ENCODE peak calls at places on chromosomes 7 and 10, in six cellular contexts. W is lower leg skin, A is AG04449, U is kidney, F is ovary, O is HCT116. D is an unnamed sample.

GRCh38 chr7:159027091-159027802 is 117.4 kb downstream of the VIPR2 start:
- DNase-seq in W (peak), A (no peak), U (no peak), F (peak), O (no peak), D (peak)

GRCh38 chr7:151437163-151437553 is 2.8 kb downstream of the CRYGN start:
- DNase-seq in W (no peak), A (no peak), U (peak), F (peak), O (no peak), D (no peak)

GRCh38 chr10:113073549-113074189 is 123.6 kb downstream of the TCF7L2 start:
- DNase-seq in W (peak), A (no peak), U (peak), F (peak), O (peak), D (peak)

GRCh38 chr7:150404172-150404784 is 25.1 kb downstream of the ZNF775 start:
- DNase-seq in W (peak), A (no peak), U (peak), F (no peak), O (no peak), D (no peak)

GRCh38 chr10:16945566-16945965 is 128.3 kb upstream of the RSU1 start:
- DNase-seq in W (no peak), A (no peak), U (no peak), F (no peak), O (no peak), D (no peak)

GRCh38 chr7:133491846-133492652 is 239.2 kb downstream of the EXOC4 start:
- DNase-seq in W (no peak), A (no peak), U (no peak), F (no peak), O (no peak), D (no peak)

GRCh38 chr7:102321351-102322201 is 34.7 kb downstream of the SPDYE6 start:
- DNase-seq in W (peak), A (no peak), U (no peak), F (no peak), O (no peak), D (no peak)

GRCh38 chr10:102802920-102803534 is 34.2 kb downstream of the CYP17A1 start:
- DNase-seq in W (no peak), A (peak), U (no peak), F (peak), O (no peak), D (peak)

GRCh38 chr10:103333934-103334520 is 16.9 kb downstream of the PCGF6 start:
- DNase-seq in W (no peak), A (no peak), U (no peak), F (no peak), O (peak), D (no peak)

GRCh38 chr10:76281704-76282103 is 850.3 kb downstream of the LRMDA start:
- DNase-seq in W (no peak), A (no peak), U (no peak), F (no peak), O (no peak), D (no peak)

GRCh38 chr7:71604818-71605414 is 473.0 kb downstream of the GALNT17 start:
- DNase-seq in W (no peak), A (no peak), U (no peak), F (no peak), O (no peak), D (no peak)

GRCh38 chr7:32536585-32536984 is 41.3 kb downstream of the AVL9 start:
- DNase-seq in W (no peak), A (no peak), U (no peak), F (no peak), O (peak), D (no peak)

GRCh38 chr10:68955414-68955785 is 570 bp upstream of the DDX21 start:
- DNase-seq in W (no peak), A (no peak), U (no peak), F (no peak), O (no peak), D (no peak)

GRCh38 chr7:36153571-36154097 is 580 bp downstream of the EEPD1 start:
- DNase-seq in W (peak), A (no peak), U (no peak), F (peak), O (no peak), D (peak)

DNA sequence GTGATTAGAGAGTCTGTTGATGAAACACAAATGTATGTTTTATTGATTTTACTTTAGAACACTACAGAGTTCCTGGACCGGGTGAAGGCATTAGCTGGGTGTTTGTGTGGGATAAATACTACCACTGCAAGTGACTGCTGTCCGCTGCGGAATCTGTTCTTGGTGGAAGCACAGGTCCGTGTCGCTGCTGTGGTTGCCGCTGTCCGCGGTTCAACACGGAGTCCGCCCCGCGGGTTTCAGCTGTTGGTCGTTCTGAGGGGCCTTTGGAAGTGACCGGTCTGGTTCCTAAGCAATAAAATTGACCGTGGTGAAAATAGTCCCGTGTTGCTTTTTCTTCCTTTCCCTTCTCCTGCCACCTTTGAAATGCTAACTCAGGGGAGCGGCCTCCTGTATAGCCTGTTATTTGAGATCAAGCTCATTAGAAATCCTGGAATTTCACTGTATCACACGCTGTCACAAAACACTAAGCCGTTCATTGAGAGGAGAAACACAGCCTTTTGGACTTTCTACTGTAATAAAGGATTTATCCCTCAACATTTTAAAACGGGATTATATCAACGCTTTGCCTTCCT is 2.7 kb downstream of the NKX6-2 start:
- DNase-seq in W (no peak), A (no peak), U (no peak), F (no peak), O (no peak), D (no peak)
- H3K4me3 ChIP-seq in W (no peak), A (no peak), U (no peak), F (no peak), O (no peak), D (no peak)

DNA sequence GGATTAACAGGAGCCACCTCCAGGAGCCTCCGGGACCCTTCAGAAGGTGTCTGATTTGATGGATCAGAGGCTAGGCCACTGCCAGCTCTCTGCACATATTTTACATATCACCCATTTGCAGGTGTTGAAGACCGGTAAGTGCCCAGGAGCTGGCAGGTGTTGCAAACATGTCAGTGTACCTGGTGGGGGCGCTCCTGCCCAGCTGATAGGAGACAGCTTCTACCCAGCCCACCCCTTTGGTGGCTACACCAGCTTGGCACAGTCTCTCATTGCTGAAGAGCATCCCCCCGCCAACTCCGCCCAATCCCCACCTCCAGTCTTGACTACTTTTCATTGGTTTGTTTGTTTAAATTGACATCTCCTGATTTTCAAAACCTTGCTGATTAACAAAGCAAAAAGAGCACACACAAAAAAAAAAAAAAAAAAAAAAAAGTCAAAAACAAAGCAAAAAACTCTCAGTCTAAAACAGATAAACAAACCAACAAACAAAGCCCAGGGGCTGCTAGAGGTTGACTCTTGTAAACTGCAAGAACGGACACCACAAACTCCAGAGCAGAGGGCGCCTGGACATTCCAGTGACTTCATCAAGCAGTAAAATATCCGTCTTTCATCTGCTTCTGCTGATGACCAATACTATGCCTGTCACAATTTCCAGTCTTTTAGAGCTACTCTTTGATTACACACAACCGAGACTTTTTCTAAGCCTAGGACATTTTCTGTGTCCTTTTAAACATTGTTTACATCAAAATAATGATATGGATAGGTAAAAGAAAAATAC is 275.3 kb downstream of the NRG3 start:
- DNase-seq in W (no peak), A (no peak), U (no peak), F (no peak), O (no peak), D (no peak)
- TF ChIP-seq CTCF in W (no peak), A (no peak), U (no peak), F (no peak), O (no peak), D (no peak)

DNA sequence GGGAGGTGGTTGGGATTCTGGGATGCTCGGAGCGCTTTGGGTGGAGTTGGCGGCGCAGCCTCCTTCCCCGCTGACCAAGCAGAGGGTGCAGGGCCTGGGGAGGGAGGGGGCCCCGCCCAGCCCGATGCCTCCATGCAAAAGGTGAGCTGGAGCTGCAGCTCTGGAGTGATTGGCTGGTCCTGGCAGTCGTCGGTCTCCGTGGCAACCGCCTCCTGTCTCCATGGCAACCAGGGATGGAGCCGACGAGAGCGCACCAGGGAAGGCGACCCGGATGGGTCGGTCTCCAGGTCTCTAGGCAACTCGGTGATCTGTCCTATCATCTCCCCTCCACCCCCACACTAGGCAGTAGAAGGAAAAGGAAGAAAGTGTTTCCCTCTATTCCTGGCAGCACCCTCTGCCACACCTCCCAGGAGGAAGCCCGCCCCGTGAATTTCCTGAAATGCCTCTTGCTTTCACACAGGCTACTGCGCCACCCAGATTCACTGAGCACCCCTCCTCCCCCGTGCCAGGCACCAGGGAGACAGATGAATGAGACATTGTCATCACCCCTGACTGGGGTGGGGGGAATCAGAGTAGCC is 634 bp upstream of the NACAD start:
- DNase-seq in W (no peak), A (no peak), U (peak), F (peak), O (no peak), D (no peak)
- H3K4me3 ChIP-seq in W (peak), A (peak), U (peak), F (peak), O (no peak), D (peak)

DNA sequence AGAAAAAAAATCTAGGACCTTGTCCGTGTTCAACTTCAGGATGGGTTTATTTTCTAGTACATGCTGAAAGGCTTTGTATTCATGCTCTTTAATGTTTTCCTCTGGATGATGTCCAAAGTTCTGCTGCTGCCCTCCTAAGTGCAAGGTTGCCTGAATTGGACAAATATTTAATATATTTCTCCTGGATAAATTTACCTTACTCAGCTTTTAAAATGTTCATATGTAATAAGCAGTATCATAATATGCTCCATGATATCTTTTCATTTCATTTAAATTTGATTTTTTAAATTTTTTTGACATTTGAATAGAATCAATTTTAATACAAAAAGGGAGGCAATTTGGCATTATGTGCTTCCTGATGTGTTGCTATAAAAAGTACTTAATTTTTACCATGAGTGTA is 95.9 kb upstream of the SLC25A13 start:
- DNase-seq in W (no peak), A (no peak), U (no peak), F (no peak), O (no peak), D (no peak)
- TF ChIP-seq CTCF in W (no peak), A (no peak), U (no peak), F (no peak), O (no peak), D (no peak)

DNA sequence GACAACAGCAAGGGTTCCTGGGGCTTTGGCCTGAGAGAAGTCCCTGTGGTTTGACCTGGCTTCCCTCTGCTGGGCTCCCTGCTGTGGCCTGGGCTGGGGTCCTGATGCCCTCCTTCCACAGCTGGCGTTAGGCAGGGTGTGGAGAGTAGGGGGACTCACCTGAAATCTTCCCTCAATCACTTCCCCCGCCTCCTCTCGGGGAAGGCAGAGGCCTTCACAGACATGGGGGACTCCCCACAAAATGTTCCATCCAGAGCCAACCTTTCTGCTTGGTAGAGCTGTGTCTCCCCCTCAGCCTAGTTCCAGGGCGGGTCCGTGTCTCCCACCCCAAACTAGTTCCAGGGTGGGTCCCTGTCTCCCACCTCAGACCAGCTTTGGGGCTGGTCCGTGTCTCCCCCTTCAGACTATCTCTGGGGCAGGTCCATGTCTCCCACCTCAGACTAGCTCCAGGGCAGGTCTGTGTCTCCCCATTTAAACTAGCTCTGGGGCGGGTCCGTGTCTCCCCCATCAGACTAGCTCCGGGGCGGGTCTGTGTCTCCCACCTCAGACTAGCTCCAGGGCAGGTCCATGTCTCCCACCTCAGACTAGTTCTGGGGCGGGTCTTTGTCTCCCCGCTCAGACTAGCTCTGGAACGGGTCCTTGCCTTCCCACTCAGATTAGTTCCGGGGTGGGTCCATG is 2.2 kb downstream of the PVRIG start:
- DNase-seq in W (no peak), A (no peak), U (no peak), F (no peak), O (no peak), D (no peak)
- H3K4me3 ChIP-seq in W (no peak), A (no peak), U (no peak), F (no peak), O (no peak), D (no peak)

DNA sequence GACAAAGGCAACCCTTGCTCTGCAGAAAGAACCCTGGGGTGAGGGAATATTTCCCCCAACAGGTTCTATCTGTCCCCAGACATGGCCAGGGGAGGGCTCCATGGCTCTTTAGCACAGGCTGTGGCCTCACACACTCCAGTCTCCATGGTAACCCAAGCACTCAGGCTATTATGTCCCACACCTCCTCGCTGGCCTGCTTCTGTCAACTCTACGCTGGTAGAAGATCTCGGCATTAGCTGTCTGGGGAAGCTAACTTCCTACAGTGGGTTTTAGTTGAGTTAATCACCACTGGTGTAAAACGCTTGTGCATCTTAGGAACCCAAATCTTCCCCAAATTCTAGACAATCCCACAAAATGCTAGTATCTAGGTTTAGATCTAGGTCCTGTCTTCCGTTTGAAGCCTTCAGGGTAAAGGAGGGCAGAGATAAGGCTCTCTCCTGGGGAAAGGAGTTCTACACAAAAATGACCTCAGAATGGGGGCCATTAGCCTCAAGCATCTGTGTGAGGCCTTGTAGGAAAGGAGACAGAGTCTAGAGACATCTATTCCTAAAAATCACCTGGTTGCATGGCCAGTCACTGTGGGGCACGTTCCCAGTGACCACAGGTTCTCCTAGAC is 36.7 kb upstream of the SLIT1 start:
- DNase-seq in W (no peak), A (no peak), U (no peak), F (no peak), O (no peak), D (no peak)
- TF ChIP-seq CTCF in W (no peak), A (no peak), U (no peak), F (no peak), O (no peak), D (no peak)

DNA sequence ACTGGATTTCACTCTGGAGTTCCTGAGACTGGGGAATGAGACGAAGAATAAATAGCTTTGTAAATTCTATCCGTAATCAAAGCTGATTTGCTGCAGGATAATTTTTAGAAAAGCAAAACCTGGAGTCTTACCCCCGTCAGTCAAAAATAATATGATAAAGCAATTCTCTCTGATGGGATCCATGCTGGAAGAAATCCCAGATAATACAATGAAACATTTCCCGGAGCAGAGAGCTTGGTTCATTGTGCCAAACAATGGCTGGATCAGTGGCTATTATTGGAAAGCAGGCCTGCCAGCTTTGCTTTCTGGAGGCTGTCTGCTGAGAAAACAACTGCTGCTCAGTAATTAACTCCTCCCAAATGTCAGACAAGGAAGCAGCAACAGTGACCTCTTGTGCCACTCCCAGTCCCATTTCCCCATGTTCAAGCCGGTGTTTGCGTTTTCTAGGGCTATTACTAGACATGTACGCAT is 609.4 kb upstream of the PCDH15 start:
- DNase-seq in W (peak), A (no peak), U (no peak), F (no peak), O (no peak), D (no peak)
- H3K4me3 ChIP-seq in W (no peak), A (no peak), U (no peak), F (no peak), O (no peak), D (peak)

DNA sequence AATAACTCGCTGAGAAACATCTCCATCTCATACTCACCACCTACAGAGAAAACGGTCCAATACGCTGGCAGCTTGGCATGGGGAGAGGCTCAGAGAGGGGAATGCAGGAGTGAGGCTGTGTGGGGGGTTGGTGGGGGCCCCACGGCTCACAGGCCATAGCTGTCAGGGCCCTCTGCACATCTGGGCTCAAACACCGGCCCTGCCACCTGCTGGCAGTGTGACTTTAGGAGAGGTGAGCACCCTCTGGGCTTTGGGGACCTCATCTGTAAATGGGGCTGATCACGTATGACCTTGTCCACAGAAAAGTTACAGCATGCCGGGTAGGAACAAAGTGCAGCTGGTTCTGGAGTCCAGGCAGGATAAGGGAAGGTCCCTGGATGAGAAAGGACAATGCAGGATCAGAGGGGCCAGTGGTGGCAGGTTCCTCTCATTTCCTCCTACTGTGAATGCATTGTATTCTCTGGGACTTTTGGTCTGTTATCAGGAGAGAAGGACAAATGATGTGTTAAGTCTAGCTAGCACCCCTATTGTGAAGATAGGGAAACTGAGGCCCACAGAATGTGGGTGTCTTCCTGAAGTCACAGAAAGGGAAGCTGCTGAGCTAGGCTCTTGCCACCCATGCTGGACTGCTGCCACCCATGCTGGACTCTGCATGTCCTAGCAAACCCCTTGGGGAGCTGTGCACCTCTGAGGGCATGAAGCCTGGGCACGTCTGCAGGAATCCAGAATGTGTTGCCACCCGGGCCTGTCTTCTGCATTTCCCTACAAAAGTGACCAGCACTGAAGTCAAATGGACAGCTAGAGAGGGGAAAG is 404.6 kb downstream of the RPS24 start:
- DNase-seq in W (peak), A (no peak), U (no peak), F (peak), O (no peak), D (no peak)
- TF ChIP-seq CTCF in W (no peak), A (no peak), U (no peak), F (no peak), O (peak), D (no peak)

D was measured in coronary artery.